ENCODE peak calls at places on chromosomes 12 and 14, in six cellular contexts. X, F, J, Q, R and Z are unnamed samples.

GRCh38 chr12:46964496-46965098 is 114.8 kb upstream of the PCED1B start:
- DNase-seq in Q (no peak), X (peak; percentile 64), F (no peak), R (no peak), J (no peak), Z (no peak)

GRCh38 chr12:47947273-47947672 is 16.1 kb upstream of the TMEM106C start:
- DNase-seq in F (no peak), R (no peak), Q (no peak), J (no peak), X (no peak), Z (no peak)

GRCh38 chr12:46224401-46224800 is 44.4 kb downstream of the SLC38A1 start:
- DNase-seq in X (peak; percentile 39), F (no peak), J (no peak), Q (no peak), R (no peak), Z (no peak)

GRCh38 chr12:69272511-69272910 is 33.1 kb downstream of the CPSF6 start:
- DNase-seq in X (no peak), F (no peak), J (no peak), R (no peak), Q (no peak), Z (no peak)

GRCh38 chr12:108828774-108829173 is 28.6 kb downstream of the SSH1 start:
- DNase-seq in J (no peak), Q (no peak), R (no peak), F (no peak), X (peak; percentile 76), Z (no peak)

GRCh38 chr14:100525615-100526014 is 61.6 kb downstream of the BEGAIN start:
- DNase-seq in R (no peak), X (no peak), J (no peak), Q (no peak), F (no peak), Z (no peak)

GRCh38 chr12:111773801-111774551 is 7.2 kb downstream of the ALDH2 start:
- DNase-seq in R (no peak), F (no peak), J (no peak), X (peak; percentile 97), Q (peak; percentile 89), Z (no peak)

GRCh38 chr12:14417717-14418116 is 52.2 kb downstream of the ATF7IP start:
- DNase-seq in J (peak; percentile 42), Q (peak; percentile 33), R (no peak), F (no peak), X (peak; percentile 92), Z (peak; percentile 53)

GRCh38 chr12:1936406-1937320 is 18.2 kb upstream of the CACNA2D4 start:
- DNase-seq in J (no peak), Q (no peak), R (no peak), F (peak; percentile 13), X (peak; percentile 82), Z (no peak)

GRCh38 chr12:104369708-104370107 is 66.2 kb downstream of the EID3 start:
- DNase-seq in Q (no peak), F (no peak), X (no peak), R (no peak), J (no peak), Z (no peak)

GRCh38 chr14:92105845-92106094 is 612 bp downstream of the ATXN3 start:
- DNase-seq in J (no peak), X (no peak), R (no peak), F (no peak), Q (peak; percentile 5), Z (peak; percentile 7)

GRCh38 chr14:92099802-92100201 is 6.6 kb downstream of the ATXN3 start:
- DNase-seq in F (no peak), J (no peak), X (peak; percentile 17), Q (no peak), R (no peak), Z (no peak)

GRCh38 chr14:92106095-92106937 is at the start of gene ATXN3:
- DNase-seq in Q (peak; percentile 96), F (peak; percentile 98), J (peak; percentile 97), X (peak; percentile 99), R (peak; percentile 91), Z (peak; percentile 97)

GRCh38 chr14:92105073-92105844 is 1.1 kb downstream of the ATXN3 start:
- DNase-seq in R (no peak), Q (no peak), J (no peak), F (peak; percentile 13), X (peak; percentile 48), Z (no peak)

DNA sequence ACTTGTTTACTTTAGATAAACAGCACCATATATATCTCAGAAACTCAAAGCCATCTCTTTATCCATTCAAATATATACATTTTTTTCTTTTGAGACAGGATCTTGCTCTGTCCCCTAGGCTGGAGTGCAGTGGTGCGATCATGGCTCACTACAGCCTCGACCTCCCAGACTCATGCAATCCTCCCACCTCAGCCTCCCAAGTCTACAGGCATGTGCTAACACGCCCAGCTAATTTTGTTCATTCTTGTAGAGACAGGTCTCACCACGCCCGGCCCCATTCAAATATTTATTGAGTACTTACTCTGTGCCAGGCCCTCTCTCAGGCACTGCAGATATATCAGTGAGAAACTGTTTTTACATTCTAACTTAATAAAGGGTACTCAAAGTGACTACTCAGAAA is 3.0 kb downstream of the ATXN3 start:
- DNase-seq in Q (no peak), X (no peak), R (no peak), J (no peak), F (no peak), Z (no peak)
- TF ChIP-seq BHLHE40 in Q (no peak), X (no peak), R (no peak), J (no peak), F (no peak), Z (no peak)

GRCh38 chr12:13000616-13000934 is 510 bp upstream of the HEBP1 start:
- DNase-seq in Q (no peak), R (no peak), J (no peak), X (no peak), F (peak; percentile 58), Z (no peak)

GRCh38 chr12:12997734-12998133 is 2.3 kb downstream of the HEBP1 start:
- DNase-seq in J (no peak), R (no peak), X (no peak), F (no peak), Q (no peak), Z (no peak)

GRCh38 chr12:12999959-13000615 is at the start of gene HEBP1:
- DNase-seq in R (peak; percentile 16), F (peak; percentile 90), X (peak; percentile 84), Q (peak; percentile 59), J (peak; percentile 97), Z (peak; percentile 96)

GRCh38 chr12:12998248-12998647 is 1.8 kb downstream of the HEBP1 start:
- DNase-seq in Q (no peak), J (no peak), R (no peak), X (no peak), F (no peak), Z (no peak)

GRCh38 chr12:12999276-12999958 is 648 bp downstream of the HEBP1 start:
- DNase-seq in X (no peak), F (peak; percentile 37), R (no peak), Q (peak; percentile 36), J (no peak), Z (peak; percentile 28)
- TF ChIP-seq BHLHE40 in X (no peak), F (no peak), R (no peak), Q (no peak), J (no peak), Z (no peak)

GRCh38 chr12:6263931-6264330 is 46.6 kb upstream of the PLEKHG6 start:
- DNase-seq in J (peak; percentile 44), F (no peak), R (no peak), X (peak; percentile 52), Q (peak; percentile 79), Z (peak; percentile 91)

GRCh38 chr12:6262211-6262610 is 48.3 kb upstream of the PLEKHG6 start:
- DNase-seq in R (no peak), Q (no peak), X (no peak), F (no peak), J (no peak), Z (peak; percentile 24)

GRCh38 chr12:6264402-6265037 is 46.0 kb upstream of the PLEKHG6 start:
- DNase-seq in X (no peak), R (no peak), F (no peak), Q (no peak), J (no peak), Z (no peak)

GRCh38 chr12:6265038-6265405 is 45.5 kb upstream of the PLEKHG6 start:
- DNase-seq in J (no peak), R (no peak), F (no peak), X (no peak), Q (no peak), Z (no peak)

DNA sequence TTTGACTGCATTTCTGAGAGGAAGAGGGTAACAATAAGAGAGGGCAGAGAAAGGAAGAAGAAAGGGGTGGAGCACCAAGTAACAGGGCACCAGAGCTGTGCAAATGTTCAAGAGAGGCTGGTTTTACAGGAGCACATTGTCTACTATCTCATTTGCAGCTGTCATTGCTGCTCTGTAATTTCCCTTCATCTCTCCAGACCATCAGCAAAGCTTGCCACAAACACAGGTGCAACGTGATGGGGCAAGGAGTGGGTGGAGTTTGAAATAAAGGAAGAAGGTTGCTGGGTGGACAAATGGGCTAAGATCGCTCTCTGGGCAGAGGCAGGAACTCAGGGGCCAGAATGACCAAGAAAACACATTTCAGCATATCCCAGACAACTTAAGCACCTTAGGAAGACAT is 47.8 kb upstream of the PLEKHG6 start:
- DNase-seq in F (no peak), Q (no peak), J (no peak), X (no peak), R (no peak), Z (peak; percentile 25)
- TF ChIP-seq BHLHE40 in F (no peak), Q (no peak), J (no peak), X (no peak), R (no peak), Z (no peak)

GRCh38 chr14:31297112-31297511 is 89.5 kb upstream of the HECTD1 start:
- DNase-seq in R (no peak), Q (peak; percentile 52), F (no peak), J (no peak), X (no peak), Z (no peak)

GRCh38 chr14:31297701-31298344 is 90.2 kb upstream of the HECTD1 start:
- DNase-seq in R (no peak), F (no peak), J (no peak), Q (no peak), X (peak; percentile 52), Z (no peak)

GRCh38 chr14:31291210-31291609 is 83.6 kb upstream of the HECTD1 start:
- DNase-seq in J (no peak), Q (no peak), F (no peak), X (no peak), R (no peak), Z (no peak)

GRCh38 chr14:31292962-31293616 is 85.5 kb upstream of the HECTD1 start:
- DNase-seq in R (no peak), Q (no peak), F (no peak), X (no peak), J (no peak), Z (no peak)

DNA sequence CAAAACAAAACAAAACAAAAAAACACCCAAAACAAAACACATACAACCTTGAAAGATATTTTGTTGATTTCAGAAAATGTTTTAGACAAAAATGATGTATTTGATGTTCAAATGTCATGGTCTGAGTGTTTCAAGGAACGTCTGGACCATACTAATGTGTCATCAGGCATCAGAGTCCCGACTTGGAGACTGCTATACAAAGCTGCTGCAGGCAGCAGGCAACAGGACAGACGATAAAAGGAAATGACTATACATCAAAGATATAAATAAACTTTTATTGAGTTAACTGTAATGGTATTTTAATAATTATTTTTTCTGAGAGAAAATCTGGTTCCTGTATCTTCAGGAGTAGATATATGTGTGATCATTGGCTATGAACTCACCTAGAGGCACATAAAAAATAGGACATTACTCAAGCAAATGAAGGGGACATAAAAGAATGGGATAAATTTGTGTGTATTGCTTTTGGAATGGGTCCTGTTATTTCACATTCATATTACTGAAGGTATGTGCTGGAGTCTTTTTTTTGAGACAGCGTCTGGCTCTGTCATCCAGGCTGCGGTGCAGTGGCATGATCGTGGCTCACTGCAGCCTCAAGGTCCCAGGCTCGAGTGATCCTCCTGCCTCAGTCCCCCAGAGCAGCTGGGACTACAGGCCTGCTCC is 87.3 kb upstream of the HECTD1 start:
- DNase-seq in R (no peak), X (peak; percentile 69), F (no peak), Q (no peak), J (no peak), Z (no peak)
- TF ChIP-seq BHLHE40 in R (no peak), X (no peak), F (no peak), Q (no peak), J (no peak), Z (no peak)